ENCODE peak calls at places on chromosome 12, in ten cellular contexts. B is activated CD4-positive, CD25-positive, alpha-beta regulatory T cell; U is NCI-H187 treated with DMSO at 0.1 percent for 48 hours; L is NCI-H1092 treated with DMSO at 0.1 percent for 48 hours; T is CD4-positive, alpha-beta T cell; D is NCI-H146; R is HCT116; V is spleen; F is activated T-cell treated with anti-CD3 and anti-CD28 coated beads, Interleukin-2, amount 50 U/mL, for 72 hours; Z is NCI-H1417 treated with DMSO at 0.1 percent for 48 hours. Q is an unnamed sample.

GRCh38 chr12:9340422-9341259 is 132.4 kb upstream of the PZP start:
- DNase-seq in B (no peak), U (no peak), L (no peak), T (no peak), D (no peak), R (no peak), V (no peak), F (no peak), Z (no peak), Q (no peak)

GRCh38 chr12:27751386-27752047 is 28.5 kb upstream of the KLHL42 start:
- DNase-seq in B (no peak), U (no peak), L (no peak), T (no peak), D (peak; percentile 54), R (peak; percentile 77), V (no peak), F (no peak), Z (no peak), Q (no peak)

GRCh38 chr12:98644433-98644711 is 216 bp downstream of the IKBIP start:
- DNase-seq in B (no peak), U (no peak), L (peak; percentile 59), T (no peak), D (peak; percentile 77), R (peak; percentile 27), V (no peak), F (no peak), Z (no peak), Q (no peak)

GRCh38 chr12:130957304-130957621 is 3.6 kb downstream of the ADGRD1 start:
- DNase-seq in B (no peak), U (no peak), L (no peak), T (no peak), D (no peak), R (no peak), V (no peak), F (no peak), Z (no peak), Q (no peak)

GRCh38 chr12:48557919-48558318 is 11.9 kb downstream of the LALBA start:
- DNase-seq in B (no peak), U (no peak), L (no peak), T (no peak), D (no peak), R (no peak), V (no peak), F (no peak), Z (no peak), Q (no peak)

GRCh38 chr12:93229494-93230310 is 148.0 kb upstream of the NUDT4 start:
- DNase-seq in B (no peak), U (no peak), L (no peak), T (no peak), D (no peak), R (peak; percentile 84), V (no peak), F (no peak), Z (no peak), Q (no peak)

GRCh38 chr12:92570056-92570753 is 132.6 kb upstream of the PLEKHG7 start:
- DNase-seq in B (no peak), U (peak; percentile 75), L (peak; percentile 81), T (no peak), D (peak; percentile 87), R (peak; percentile 75), V (no peak), F (peak; percentile 53), Z (peak; percentile 75), Q (peak; percentile 33)

GRCh38 chr12:627863-628805 is 35.1 kb downstream of the NINJ2 start:
- DNase-seq in B (no peak), U (no peak), L (no peak), T (no peak), D (no peak), R (no peak), V (no peak), F (no peak), Z (no peak), Q (no peak)

GRCh38 chr12:3332190-3332589 is 158.8 kb upstream of the PRMT8 start:
- DNase-seq in B (no peak), U (no peak), L (no peak), T (no peak), D (no peak), R (no peak), V (no peak), F (no peak), Z (no peak), Q (no peak)

GRCh38 chr12:71888521-71888920 is 49.0 kb downstream of the TBC1D15 start:
- DNase-seq in B (no peak), U (no peak), L (no peak), T (no peak), D (no peak), R (no peak), V (no peak), F (no peak), Z (no peak), Q (no peak)